ENCODE peak calls at places on chromosomes 1 and 21, in five cellular contexts. D is adrenal gland; C is naive thymus-derived CD4-positive, alpha-beta T cell; F is ovary; S is colonic mucosa. J is an unnamed sample.

GRCh38 chr1:3530086-3530930 is 75.8 kb downstream of the ARHGEF16 start:
- DNase-seq in D (no peak), C (peak; percentile 12), F (no peak), S (peak; percentile 37), J (no peak)

GRCh38 chr1:41572224-41572623 is 87.7 kb upstream of the EDN2 start:
- DNase-seq in C (no peak), D (no peak), S (no peak), F (no peak), J (no peak)

GRCh38 chr1:241837901-241838300 is 10.1 kb upstream of the EXO1 start:
- DNase-seq in C (no peak), S (no peak), D (no peak), F (no peak), J (no peak)

GRCh38 chr1:170668301-170668789 is 4.4 kb downstream of the PRRX1 start:
- DNase-seq in D (no peak), S (no peak), F (no peak), C (no peak), J (no peak)

GRCh38 chr1:25534389-25534788 is 9.0 kb upstream of the LDLRAP1 start:
- DNase-seq in D (no peak), S (no peak), F (no peak), C (no peak), J (no peak)

GRCh38 chr1:153518562-153518961 is 17.2 kb downstream of the S100A6 start:
- DNase-seq in D (no peak), C (no peak), S (no peak), F (no peak), J (no peak)

GRCh38 chr1:26021647-26022403 is at the start of gene EXTL1:
- DNase-seq in C (no peak), S (no peak), F (peak; percentile 68), D (peak; percentile 43), J (no peak)

GRCh38 chr1:45796946-45797345 is 6.5 kb upstream of the MAST2 start:
- DNase-seq in F (no peak), C (no peak), S (no peak), D (no peak), J (no peak)

GRCh38 chr1:112708489-112708888 is 1.6 kb upstream of the RHOC start:
- DNase-seq in C (no peak), D (no peak), S (no peak), F (no peak), J (no peak)

GRCh38 chr21:28018741-28019669 is 973.7 kb downstream of the LTN1 start:
- DNase-seq in S (no peak), C (no peak), D (peak; percentile 18), F (no peak), J (no peak)

GRCh38 chr1:53783056-53783455 is 44.1 kb upstream of the GLIS1 start:
- DNase-seq in F (no peak), C (no peak), D (no peak), S (no peak), J (no peak)

GRCh38 chr1:206540044-206540758 is 32.9 kb downstream of the RASSF5 start:
- DNase-seq in S (peak; percentile 82), C (no peak), F (peak; percentile 79), D (peak; percentile 47), J (peak; percentile 57)

GRCh38 chr1:171595324-171595723 is 26.7 kb upstream of the MYOCOS start:
- DNase-seq in S (no peak), F (no peak), C (no peak), D (no peak), J (no peak)

GRCh38 chr1:119762409-119762808 is 6.3 kb downstream of the HMGCS2 start:
- DNase-seq in F (no peak), S (no peak), C (no peak), D (no peak), J (no peak)

GRCh38 chr1:17582124-17582768 is 42.7 kb downstream of the ARHGEF10L start:
- DNase-seq in S (no peak), C (no peak), D (no peak), F (no peak), J (no peak)

GRCh38 chr1:1760345-1760650 is 18.0 kb downstream of the NADK start:
- DNase-seq in F (no peak), D (no peak), S (no peak), C (no peak), J (no peak)

GRCh38 chr1:111743679-111744101 is 4.5 kb upstream of the INKA2 start:
- DNase-seq in S (no peak), D (no peak), F (no peak), C (no peak), J (no peak)

GRCh38 chr1:70385477-70385876 is 25.6 kb upstream of the CTH start:
- DNase-seq in S (no peak), F (no peak), C (no peak), D (no peak), J (no peak)

GRCh38 chr1:8217011-8217711 is 100.8 kb upstream of the SLC45A1 start:
- DNase-seq in S (no peak), F (peak; percentile 61), D (peak; percentile 55), C (peak; percentile 22), J (no peak)

GRCh38 chr1:59498640-59499039 is 201.7 kb downstream of the FGGY start:
- DNase-seq in F (no peak), C (no peak), D (peak; percentile 67), S (no peak), J (no peak)

GRCh38 chr1:55164906-55165305 is 50.3 kb downstream of the USP24 start:
- DNase-seq in F (no peak), C (no peak), D (no peak), S (no peak), J (no peak)

GRCh38 chr1:214002060-214002459 is 14.3 kb downstream of the PROX1 start:
- DNase-seq in S (no peak), F (no peak), C (no peak), D (no peak), J (no peak)

GRCh38 chr21:35079181-35079580 is 30.1 kb upstream of the RUNX1 start:
- DNase-seq in D (no peak), F (no peak), C (no peak), S (no peak), J (no peak)

GRCh38 chr1:93304716-93305138 is 41.0 kb upstream of the DR1 start:
- DNase-seq in C (peak; percentile 72), F (peak; percentile 37), S (peak; percentile 53), D (peak; percentile 55), J (peak; percentile 3)

GRCh38 chr21:14382486-14382834 is 486 bp downstream of the HSPA13 start:
- DNase-seq in F (no peak), S (peak; percentile 43), D (peak; percentile 48), C (no peak), J (no peak)

GRCh38 chr1:96971439-96971838 is 249.9 kb downstream of the PTBP2 start:
- DNase-seq in C (no peak), F (no peak), S (no peak), D (no peak), J (no peak)

GRCh38 chr1:59317343-59317742 is 20.4 kb downstream of the FGGY start:
- DNase-seq in F (no peak), D (no peak), C (no peak), S (no peak), J (no peak)

GRCh38 chr1:218524986-218525385 is 179.8 kb downstream of the TGFB2 start:
- DNase-seq in D (no peak), F (no peak), C (no peak), S (no peak), J (no peak)

GRCh38 chr1:76944942-76945341 is 77.7 kb downstream of the ST6GALNAC5 start:
- DNase-seq in F (no peak), S (no peak), C (no peak), D (no peak), J (no peak)

GRCh38 chr1:13799502-13800283 is 99.7 kb downstream of the PRDM2 start:
- DNase-seq in C (no peak), D (no peak), S (no peak), F (no peak), J (no peak)
- H3K4me3 ChIP-seq in C (no peak overlapping the region), D (no peak overlapping the region), S (no peak overlapping the region), F (no peak overlapping the region), J (no peak overlapping the region)

DNA sequence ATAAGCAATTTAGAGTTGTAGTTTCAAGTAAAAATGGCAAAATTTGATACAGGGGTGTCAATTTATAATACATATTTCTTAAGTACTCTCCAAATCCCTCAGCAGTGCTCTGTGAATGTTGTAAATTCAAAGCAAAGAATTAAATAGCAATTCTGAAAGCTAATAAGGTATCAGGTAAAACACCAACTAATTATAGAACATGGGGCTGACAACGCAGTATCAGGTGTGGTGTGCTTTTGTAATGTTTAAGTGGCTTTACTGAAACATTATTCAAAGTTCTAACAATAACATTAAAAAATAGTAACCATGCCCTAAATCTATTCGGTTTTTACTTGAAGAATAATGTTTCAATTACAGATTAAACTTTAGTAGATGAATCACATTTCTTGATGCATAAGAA is 1271.2 kb upstream of the ADGRL2 start:
- DNase-seq in D (no peak), F (no peak), S (no peak), C (no peak), J (no peak)
- H3K4me1 ChIP-seq in D (peaks cover 14% of the 10 kb centered on the region), F (peaks cover 3% of the 10 kb centered on the region), S (no peaks in the 10 kb centered on the region), C (no peaks in the 10 kb centered on the region), J (no peaks in the 10 kb centered on the region)

DNA sequence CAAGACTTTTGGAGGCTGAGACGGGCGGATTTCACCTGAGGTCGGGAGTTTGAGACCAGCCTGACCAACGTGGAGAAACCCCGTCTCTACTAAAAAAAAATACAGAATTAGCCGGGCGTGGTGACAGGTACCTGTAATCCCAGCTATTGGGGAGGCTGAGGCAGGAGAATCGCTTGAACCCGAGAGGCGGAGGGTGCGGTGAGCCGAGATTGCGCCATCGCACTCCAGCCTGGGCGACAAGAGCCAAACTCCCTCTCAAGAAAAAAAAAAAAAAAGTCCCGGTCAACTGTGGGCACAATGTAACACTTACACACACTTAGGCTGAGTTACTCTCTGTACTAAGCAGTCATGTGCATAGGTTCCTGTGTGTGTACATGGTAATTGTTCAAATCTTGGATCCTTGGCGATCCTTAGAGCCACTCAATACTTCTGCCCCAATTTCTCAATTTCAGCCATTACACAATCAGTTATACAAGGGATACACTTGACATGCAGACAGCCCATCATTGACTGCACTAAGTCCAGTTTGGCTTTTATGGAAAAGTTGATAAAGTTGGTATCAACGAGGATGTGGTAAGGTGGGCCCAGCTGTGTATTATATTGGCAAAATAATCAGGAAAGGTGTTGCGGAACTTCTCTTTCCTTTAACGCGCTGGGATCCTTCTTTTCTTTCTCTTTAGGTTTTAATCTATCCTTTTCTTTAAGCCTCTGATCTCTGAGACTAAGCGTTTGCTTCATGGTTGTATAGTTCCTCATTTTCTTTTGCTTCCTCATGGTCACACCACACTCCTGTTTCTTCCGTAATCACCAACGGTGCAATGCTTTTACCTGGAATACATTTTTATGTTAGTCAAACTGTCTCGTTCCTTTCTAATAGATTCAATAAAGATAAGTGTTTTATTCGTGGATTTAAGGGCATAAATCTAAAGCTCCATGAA is 11.8 kb downstream of the SDCCAG8 start:
- DNase-seq in F (no peak), C (no peak), D (no peak), S (no peak), J (no peak)
- H3K4me3 ChIP-seq in F (no peak overlapping the region), C (no peak overlapping the region), D (no peak overlapping the region), S (no peak overlapping the region), J (peak overlapping the region; percentile 50)

GRCh38 chr1:201653883-201654282 is 115.0 kb downstream of the NAV1 start:
- DNase-seq in D (no peak), C (no peak), S (no peak), F (no peak), J (no peak)

GRCh38 chr1:201653238-201653637 is 114.3 kb downstream of the NAV1 start:
- DNase-seq in C (no peak), F (no peak), D (no peak), S (no peak), J (no peak)

GRCh38 chr1:201650608-201650933 is 111.6 kb downstream of the NAV1 start:
- DNase-seq in S (no peak), F (no peak), D (no peak), C (no peak), J (no peak)

GRCh38 chr1:201649776-201650607 is 111.1 kb downstream of the NAV1 start:
- DNase-seq in D (peak; percentile 50), S (peak; percentile 97), C (no peak), F (peak; percentile 84), J (peak; percentile 42)

GRCh38 chr1:201652180-201652579 is 113.3 kb downstream of the NAV1 start:
- DNase-seq in C (no peak), S (no peak), F (no peak), D (no peak), J (no peak)
- H3K4me1 ChIP-seq in C (no peaks in the 10 kb centered on the region), S (peaks cover 24% of the 10 kb centered on the region), F (peaks cover 12% of the 10 kb centered on the region), D (peaks cover 11% of the 10 kb centered on the region), J (peaks cover 23% of the 10 kb centered on the region)